ENCODE peak calls at places on chromosomes 2 and 18, in seven cellular contexts. M is IMR-90, S is H9, N is mesenchymal stem cell, R is mesendoderm, E is H1, Y is trophoblast cell. B is an unnamed sample.

GRCh38 chr2:20551231-20551944 is 99.5 kb downstream of the HS1BP3 start:
- DNase-seq in M (no peak), S (no peak), N (no peak), R (no peak), E (no peak), Y (no peak), B (no peak)

GRCh38 chr2:207937818-207938217 is 87.5 kb downstream of the PLEKHM3 start:
- DNase-seq in M (peak; percentile 46), S (no peak), N (no peak), R (no peak), E (no peak), Y (no peak), B (no peak)

GRCh38 chr18:37487400-37487831 is 78.2 kb downstream of the CELF4 start:
- DNase-seq in M (no peak), S (no peak), N (no peak), R (no peak), E (no peak), Y (no peak), B (no peak)

GRCh38 chr18:58394607-58395425 is 234.1 kb downstream of the ALPK2 start:
- DNase-seq in M (peak; percentile 46), S (peak; percentile 11), N (peak; percentile 21), R (no peak), E (no peak), Y (no peak), B (no peak)

GRCh38 chr2:43251171-43251731 is 24.8 kb upstream of the ZFP36L2 start:
- DNase-seq in M (peak; percentile 86), S (no peak), N (peak; percentile 69), R (peak; percentile 45), E (no peak), Y (no peak), B (no peak)

GRCh38 chr18:59961086-59961485 is 61.3 kb downstream of the PMAIP1 start:
- DNase-seq in M (no peak), S (no peak), N (no peak), R (peak; percentile 19), E (no peak), Y (peak; percentile 32), B (no peak)

GRCh38 chr2:110716959-110717645 is 15.3 kb upstream of the ACOXL start:
- DNase-seq in M (no peak), S (no peak), N (peak; percentile 33), R (no peak), E (no peak), Y (no peak), B (no peak)

GRCh38 chr2:18154259-18154658 is 275.8 kb downstream of the KCNS3 start:
- DNase-seq in M (no peak), S (no peak), N (no peak), R (no peak), E (no peak), Y (no peak), B (no peak)

GRCh38 chr2:131509615-131510014 is 17.4 kb upstream of the MZT2A start:
- DNase-seq in M (no peak), S (no peak), N (no peak), R (no peak), E (no peak), Y (no peak), B (no peak)

GRCh38 chr2:172089005-172089504 is 3.7 kb downstream of the DLX1 start:
- DNase-seq in M (no peak), S (no peak), N (no peak), R (peak; percentile 1), E (no peak), Y (no peak), B (no peak)

GRCh38 chr2:172088245-172089004 is 3.1 kb downstream of the DLX1 start:
- DNase-seq in M (no peak), S (peak; percentile 49), N (no peak), R (peak; percentile 51), E (no peak), Y (no peak), B (peak; percentile 41)

GRCh38 chr2:172090947-172091625 is 5.8 kb downstream of the DLX1 start:
- DNase-seq in M (no peak), S (peak; percentile 42), N (no peak), R (peak; percentile 26), E (no peak), Y (no peak), B (peak; percentile 24)

GRCh38 chr2:172090044-172090946 is 5.0 kb downstream of the DLX1 start:
- DNase-seq in M (no peak), S (peak; percentile 77), N (no peak), R (peak; percentile 74), E (no peak), Y (no peak), B (peak; percentile 30)

GRCh38 chr2:172089633-172090032 is 4.3 kb downstream of the DLX1 start:
- DNase-seq in M (no peak), S (no peak), N (no peak), R (no peak), E (no peak), Y (no peak), B (no peak)
- H3K23ac ChIP-seq in M (no peak overlapping the region), S (no peak overlapping the region), N (no peak overlapping the region), R (no peak overlapping the region), E (no peak overlapping the region), Y (no peak overlapping the region), B (no peak overlapping the region)

GRCh38 chr18:29169599-29169998 is 992.7 kb upstream of the CDH2 start:
- DNase-seq in M (no peak), S (no peak), N (no peak), R (no peak), E (no peak), Y (no peak), B (no peak)
- H3K79me1 ChIP-seq in M (no peaks in the 10 kb centered on the region), S (no peaks in the 10 kb centered on the region), N (no peaks in the 10 kb centered on the region), R (no peaks in the 10 kb centered on the region), E (no peaks in the 10 kb centered on the region), Y (peaks cover 2% of the 10 kb centered on the region), B (no peaks in the 10 kb centered on the region)

DNA sequence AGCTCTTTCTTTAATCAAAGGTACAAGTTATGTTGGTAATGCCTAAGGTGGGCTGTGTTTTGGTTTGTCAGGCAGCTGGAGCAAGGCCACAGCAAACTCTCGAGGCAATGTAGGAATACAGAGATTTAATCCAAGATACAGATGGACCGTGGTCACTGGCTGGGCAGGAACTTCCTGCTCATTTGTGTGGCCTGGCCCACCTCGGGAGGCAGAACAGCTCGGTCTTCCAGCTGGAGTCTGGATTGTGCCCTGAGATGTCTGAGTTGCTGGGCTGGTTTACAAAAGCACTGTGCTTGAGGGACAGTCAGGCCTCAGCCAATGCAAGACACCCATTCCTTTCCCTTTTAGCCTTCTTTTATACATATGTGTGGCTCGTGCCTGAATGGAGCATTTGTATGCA is 506.1 kb upstream of the SALL3 start:
- DNase-seq in M (no peak), S (no peak), N (no peak), R (no peak), E (no peak), Y (no peak), B (no peak)
- H4K8ac ChIP-seq in M (no peak overlapping the region), S (no peak overlapping the region), N (no peak overlapping the region), R (no peak overlapping the region), E (no peak overlapping the region), Y (no peak overlapping the region), B (no peak overlapping the region)

GRCh38 chr2:72098935-72099334 is 48.7 kb downstream of the CYP26B1 start:
- DNase-seq in M (no peak), S (no peak), N (no peak), R (no peak), E (no peak), Y (no peak), B (no peak)
- H3K23ac ChIP-seq in M (no peak overlapping the region), S (no peak overlapping the region), N (no peak overlapping the region), R (no peak overlapping the region), E (no peak overlapping the region), Y (no peak overlapping the region), B (no peak overlapping the region)

GRCh38 chr2:191404568-191404991 is 159.4 kb downstream of the MYO1B start:
- DNase-seq in M (peak; percentile 50), S (no peak), N (peak; percentile 26), R (no peak), E (no peak), Y (peak; percentile 44), B (no peak)
- H3K79me1 ChIP-seq in M (peaks cover 33% of the 10 kb centered on the region), S (no peaks in the 10 kb centered on the region), N (peaks cover 10% of the 10 kb centered on the region), R (no peaks in the 10 kb centered on the region), E (no peaks in the 10 kb centered on the region), Y (no peaks in the 10 kb centered on the region), B (no peaks in the 10 kb centered on the region)

GRCh38 chr2:219613671-219614070 is 13.8 kb upstream of the SLC4A3 start:
- DNase-seq in M (no peak), S (no peak), N (no peak), R (no peak), E (no peak), Y (no peak), B (no peak)
- H4K8ac ChIP-seq in M (no peak overlapping the region), S (no peak overlapping the region), N (no peak overlapping the region), R (no peak overlapping the region), E (no peak overlapping the region), Y (no peak overlapping the region), B (no peak overlapping the region)

GRCh38 chr2:173291412-173291811 is 63.3 kb upstream of the CDCA7 start:
- DNase-seq in M (no peak), S (no peak), N (no peak), R (no peak), E (no peak), Y (peak; percentile 12), B (no peak)
- H3K23ac ChIP-seq in M (no peak overlapping the region), S (no peak overlapping the region), N (no peak overlapping the region), R (no peak overlapping the region), E (no peak overlapping the region), Y (no peak overlapping the region), B (no peak overlapping the region)